ENCODE peak calls at places on chromosomes 16 and 17, in ten cellular contexts. J is right atrium auricular region; E is coronary artery; M is heart left ventricle; T is Peyer's patch; I is GM23248; U is tibial nerve; K is cardiac muscle cell; Y is CD4-positive, CD25-positive, alpha-beta regulatory T cell; Q is body of pancreas. G is an unnamed sample.

GRCh38 chr16:89122322-89122831 is 28.7 kb downstream of the ACSF3 start:
- DNase-seq in E (no peak), T (peak), M (peak), Q (no peak), I (no peak), K (no peak), J (no peak), U (no peak), Y (peak), G (no peak)

GRCh38 chr17:16927641-16928321 is 44.1 kb downstream of the TNFRSF13B start:
- DNase-seq in U (no peak), Y (no peak), Q (no peak), T (peak), I (no peak), M (no peak), E (peak), J (no peak), K (no peak), G (no peak)

GRCh38 chr16:10613771-10614485 is 33.5 kb upstream of the EMP2 start:
- DNase-seq in T (no peak), E (no peak), I (no peak), Q (no peak), U (no peak), J (no peak), K (no peak), M (no peak), Y (no peak), G (no peak)

GRCh38 chr16:48910214-48910613 is 300.2 kb upstream of the N4BP1 start:
- DNase-seq in K (no peak), I (no peak), M (no peak), Y (no peak), Q (no peak), U (no peak), E (no peak), J (no peak), T (no peak), G (no peak)

GRCh38 chr17:46865100-46865499 is 13.7 kb downstream of the WNT9B start:
- DNase-seq in M (no peak), I (peak), T (no peak), E (no peak), Y (no peak), J (no peak), K (peak), Q (no peak), U (no peak), G (no peak)

GRCh38 chr16:84427553-84427952 is 59.2 kb downstream of the ATP2C2 start:
- DNase-seq in Y (no peak), M (no peak), Q (no peak), U (no peak), J (no peak), E (no peak), T (no peak), K (no peak), I (no peak), G (no peak)

GRCh38 chr17:48994548-48995331 is 2.4 kb upstream of the IGF2BP1 start:
- DNase-seq in Y (no peak), E (peak), J (peak), U (no peak), I (no peak), M (no peak), T (no peak), K (no peak), Q (no peak), G (no peak)

GRCh38 chr16:24102120-24102740 is 153.9 kb upstream of the CACNG3 start:
- DNase-seq in E (no peak), I (peak), T (no peak), Y (no peak), Q (no peak), M (no peak), K (no peak), U (no peak), J (no peak), G (peak)

GRCh38 chr16:58507195-58507962 is 7.4 kb downstream of the NDRG4 start:
- DNase-seq in T (peak), I (no peak), E (no peak), Q (no peak), M (no peak), U (no peak), J (no peak), Y (no peak), K (no peak), G (no peak)

GRCh38 chr16:21134053-21134452 is 16.6 kb downstream of the DNAH3 start:
- DNase-seq in I (no peak), U (no peak), M (no peak), Q (no peak), Y (no peak), J (no peak), K (no peak), T (no peak), E (no peak), G (no peak)

GRCh38 chr17:47872019-47872650 is 21.2 kb upstream of the SP6 start:
- DNase-seq in I (peak), E (no peak), T (no peak), M (no peak), K (no peak), Q (no peak), U (no peak), J (no peak), Y (no peak), G (no peak)

GRCh38 chr16:53142823-53143568 is 88.2 kb downstream of the CHD9 start:
- DNase-seq in M (no peak), T (no peak), I (peak), Q (no peak), U (no peak), E (no peak), J (no peak), K (no peak), Y (no peak), G (no peak)

GRCh38 chr16:69324013-69324531 is 6.3 kb downstream of the PDF start:
- DNase-seq in K (no peak), E (no peak), I (no peak), T (peak), Y (no peak), U (peak), Q (peak), J (no peak), M (peak), G (no peak)

GRCh38 chr17:56976941-56977570 is 875 bp upstream of the SCPEP1 start:
- DNase-seq in I (peak), J (peak), K (peak), M (no peak), E (no peak), U (no peak), T (no peak), Y (no peak), Q (no peak), G (no peak)

GRCh38 chr17:51372345-51373004 is 112.1 kb downstream of the UTP18 start:
- DNase-seq in Q (no peak), Y (no peak), E (no peak), U (peak), J (no peak), M (no peak), T (peak), I (peak), K (no peak), G (peak)

GRCh38 chr17:82909322-82909904 is 69.6 kb upstream of the ZNF750 start:
- DNase-seq in J (no peak), Q (peak), E (no peak), I (no peak), T (no peak), M (no peak), Y (peak), U (no peak), K (no peak), G (no peak)

GRCh38 chr17:36937961-36938565 is 788 bp downstream of the LHX1 start:
- DNase-seq in U (no peak), T (no peak), M (no peak), Y (peak), J (no peak), E (no peak), K (peak), I (peak), Q (no peak), G (no peak)

GRCh38 chr16:81703177-81704155 is 75.6 kb upstream of the PLCG2 start:
- DNase-seq in J (no peak), U (no peak), I (peak), T (no peak), E (no peak), Y (no peak), M (no peak), K (no peak), Q (no peak), G (no peak)

GRCh38 chr16:78129349-78129748 is 29.9 kb downstream of the WWOX start:
- DNase-seq in M (no peak), I (no peak), K (no peak), U (no peak), Q (no peak), E (no peak), J (no peak), T (no peak), Y (no peak), G (no peak)

GRCh38 chr16:78317871-78318270 is 218.4 kb downstream of the WWOX start:
- DNase-seq in Y (no peak), J (no peak), E (no peak), M (peak), I (no peak), U (no peak), T (no peak), Q (no peak), K (no peak), G (no peak)

GRCh38 chr17:40110457-40110856 is 10.1 kb upstream of the NR1D1 start:
- DNase-seq in U (peak), M (no peak), Y (no peak), K (no peak), I (peak), T (peak), J (no peak), E (peak), Q (no peak), G (no peak)

GRCh38 chr16:67718668-67719047 is 458 bp downstream of the GFOD2 start:
- DNase-seq in E (no peak), J (no peak), U (no peak), T (no peak), M (no peak), Q (no peak), Y (peak), I (peak), K (no peak), G (no peak)

GRCh38 chr17:58250344-58251011 is 12.1 kb downstream of the LPO start:
- DNase-seq in I (no peak), Y (no peak), Q (no peak), K (no peak), M (no peak), J (peak), E (peak), T (no peak), U (no peak), G (no peak)

GRCh38 chr16:49663081-49664057 is 192.5 kb downstream of the ZNF423 start:
- DNase-seq in T (no peak), K (no peak), I (peak), E (no peak), U (peak), Q (no peak), Y (no peak), M (peak), J (no peak), G (no peak)

GRCh38 chr17:63819585-63820537 is 7.4 kb upstream of the PSMC5 start:
- DNase-seq in Q (no peak), Y (no peak), K (no peak), I (no peak), U (no peak), J (no peak), M (no peak), E (no peak), T (no peak), G (no peak)

GRCh38 chr16:50557046-50557445 is 8.8 kb downstream of the NKD1 start:
- DNase-seq in Y (no peak), E (no peak), Q (no peak), K (no peak), I (no peak), U (no peak), T (no peak), M (no peak), J (no peak), G (no peak)

GRCh38 chr16:59249049-59249448 is 514.9 kb upstream of the GOT2 start:
- DNase-seq in Q (no peak), Y (no peak), U (no peak), I (no peak), K (peak), T (no peak), M (no peak), E (no peak), J (no peak), G (no peak)

GRCh38 chr17:1384881-1385280 is 15.1 kb downstream of the YWHAE start:
- DNase-seq in T (no peak), Y (no peak), K (no peak), J (no peak), I (peak), E (no peak), U (no peak), M (no peak), Q (no peak), G (no peak)

GRCh38 chr16:70696952-70697600 is 11.2 kb upstream of the MTSS2 start:
- DNase-seq in K (no peak), Q (no peak), Y (no peak), M (no peak), T (no peak), I (no peak), E (no peak), J (no peak), U (no peak), G (no peak)

GRCh38 chr17:42233994-42234393 is 39.7 kb upstream of the GHDC start:
- DNase-seq in K (no peak), Y (no peak), J (no peak), Q (no peak), M (no peak), I (no peak), E (no peak), T (no peak), U (no peak), G (no peak)

GRCh38 chr16:968620-969019 is 2.2 kb downstream of the LMF1 start:
- DNase-seq in I (no peak), Y (no peak), K (no peak), U (no peak), J (no peak), E (no peak), M (no peak), T (no peak), Q (no peak), G (no peak)

DNA sequence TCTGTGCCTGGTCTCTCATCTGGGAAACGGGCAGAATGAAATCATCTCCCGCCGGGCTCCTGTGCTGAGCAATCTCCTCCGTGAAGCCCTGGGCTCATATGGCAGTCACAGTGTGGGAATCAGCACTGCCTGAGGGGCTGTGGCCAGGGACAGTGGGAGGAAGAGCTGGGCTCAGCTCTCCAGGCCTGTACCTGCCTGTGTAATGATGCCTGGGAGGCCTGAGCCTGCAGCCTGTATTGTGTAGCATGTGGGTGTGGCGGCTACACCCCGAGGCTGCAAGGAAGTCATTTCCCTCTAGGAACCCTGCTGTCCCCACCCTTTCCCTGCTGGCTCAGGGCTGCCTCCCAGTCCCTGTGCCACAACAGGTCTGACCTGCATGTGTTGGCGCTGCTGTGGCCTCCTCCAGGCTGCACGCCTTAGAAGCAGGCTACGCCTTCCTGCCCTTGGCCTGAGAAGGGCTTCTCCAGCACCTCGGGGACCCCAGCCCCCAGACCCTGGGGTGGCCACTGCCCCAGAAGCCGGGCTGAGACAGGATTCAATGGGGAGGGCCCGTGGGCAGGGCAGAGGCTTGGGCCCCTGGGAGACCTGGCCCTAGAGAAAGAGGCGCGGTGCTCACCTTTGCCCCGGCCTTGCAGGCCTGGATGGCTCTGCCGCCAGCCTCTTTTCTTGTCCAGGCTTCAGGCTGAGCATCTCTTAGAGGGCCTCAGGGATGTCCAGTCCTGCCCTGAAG is 2.1 kb downstream of the ITGB4 start:
- DNase-seq in K (no peak), Y (no peak), I (peak), U (no peak), E (no peak), J (no peak), T (peak), M (peak), Q (peak), G (no peak)
- H3K27ac ChIP-seq in K (no peak), Y (no peak), I (no peak), U (peak), E (no peak), J (peak), T (peak), M (peak), Q (no peak), G (peak)

GRCh38 chr17:43416998-43417891 is 18.5 kb downstream of the ARL4D start:
- DNase-seq in U (no peak), J (peak), K (peak), Y (no peak), T (peak), E (peak), M (peak), Q (no peak), I (peak), G (no peak)
- H3K27ac ChIP-seq in U (peak), J (peak), K (peak), Y (no peak), T (peak), E (peak), M (peak), Q (no peak), I (peak), G (no peak)

GRCh38 chr17:80894726-80895125 is 96.9 kb upstream of the CHMP6 start:
- DNase-seq in I (no peak), K (no peak), M (no peak), Q (no peak), E (no peak), J (no peak), Y (no peak), U (no peak), T (no peak), G (no peak)

GRCh38 chr17:80892019-80892855 is 99.4 kb upstream of the CHMP6 start:
- DNase-seq in I (peak), Y (peak), M (peak), Q (no peak), T (peak), U (peak), J (no peak), K (peak), E (no peak), G (no peak)

GRCh38 chr17:80893604-80894438 is 97.8 kb upstream of the CHMP6 start:
- DNase-seq in I (no peak), T (no peak), E (no peak), M (no peak), K (no peak), Y (no peak), J (no peak), Q (no peak), U (no peak), G (no peak)

GRCh38 chr17:80894439-80894721 is 97.3 kb upstream of the CHMP6 start:
- DNase-seq in M (no peak), I (peak), U (no peak), Y (no peak), Q (no peak), T (no peak), K (no peak), E (no peak), J (no peak), G (no peak)

GRCh38 chr17:80892900-80893603 is 98.6 kb upstream of the CHMP6 start:
- DNase-seq in Y (no peak), J (no peak), M (peak), I (peak), U (no peak), T (no peak), Q (no peak), K (no peak), E (no peak), G (no peak)
- H3K27ac ChIP-seq in Y (peak), J (no peak), M (no peak), I (peak), U (no peak), T (no peak), Q (no peak), K (peak), E (no peak), G (no peak)

GRCh38 chr17:79996291-79996690 is 39.4 kb downstream of the TBC1D16 start:
- DNase-seq in M (no peak), Y (no peak), U (no peak), Q (no peak), E (no peak), T (no peak), J (no peak), K (no peak), I (no peak), G (no peak)
- H3K27ac ChIP-seq in M (no peak), Y (peak), U (no peak), Q (no peak), E (no peak), T (no peak), J (no peak), K (no peak), I (no peak), G (no peak)

GRCh38 chr17:69434164-69434579 is 19.7 kb downstream of the MAP2K6 start:
- DNase-seq in U (no peak), E (no peak), I (no peak), Y (no peak), Q (peak), J (no peak), K (peak), M (no peak), T (no peak), G (no peak)
- H3K27ac ChIP-seq in U (peak), E (no peak), I (no peak), Y (no peak), Q (no peak), J (no peak), K (peak), M (no peak), T (no peak), G (peak)

DNA sequence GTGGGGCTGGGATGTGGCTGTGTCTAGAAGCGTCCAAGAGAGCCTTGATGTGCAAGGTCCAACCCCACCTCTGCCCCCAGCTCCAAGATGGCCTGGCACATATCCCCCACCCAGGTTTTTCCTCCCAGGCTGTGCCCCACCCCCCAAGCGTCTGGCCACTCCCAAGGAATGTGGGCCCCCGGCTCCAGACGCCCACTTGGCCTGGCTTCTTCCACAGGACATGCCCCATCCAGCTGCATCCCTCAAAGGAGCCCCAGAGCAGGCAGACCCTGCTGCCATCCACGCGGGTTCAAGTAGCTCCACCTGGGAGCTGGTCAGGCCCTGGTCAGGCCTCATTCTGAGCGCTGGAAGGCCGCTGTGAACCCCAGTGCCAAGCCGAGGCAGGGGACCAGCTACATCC is 3.2 kb downstream of the CAMKK1 start:
- DNase-seq in U (no peak), Q (no peak), I (no peak), M (no peak), Y (no peak), K (no peak), T (no peak), E (no peak), J (no peak), G (no peak)
- H3K27ac ChIP-seq in U (peak), Q (no peak), I (peak), M (peak), Y (no peak), K (no peak), T (peak), E (peak), J (peak), G (no peak)

GRCh38 chr17:76528156-76528527 is 9.4 kb downstream of the CYGB start:
- DNase-seq in Q (no peak), Y (no peak), I (no peak), J (no peak), T (no peak), K (no peak), E (no peak), M (no peak), U (no peak), G (no peak)
- H3K27ac ChIP-seq in Q (peak), Y (peak), I (peak), J (peak), T (peak), K (no peak), E (peak), M (peak), U (peak), G (peak)

DNA sequence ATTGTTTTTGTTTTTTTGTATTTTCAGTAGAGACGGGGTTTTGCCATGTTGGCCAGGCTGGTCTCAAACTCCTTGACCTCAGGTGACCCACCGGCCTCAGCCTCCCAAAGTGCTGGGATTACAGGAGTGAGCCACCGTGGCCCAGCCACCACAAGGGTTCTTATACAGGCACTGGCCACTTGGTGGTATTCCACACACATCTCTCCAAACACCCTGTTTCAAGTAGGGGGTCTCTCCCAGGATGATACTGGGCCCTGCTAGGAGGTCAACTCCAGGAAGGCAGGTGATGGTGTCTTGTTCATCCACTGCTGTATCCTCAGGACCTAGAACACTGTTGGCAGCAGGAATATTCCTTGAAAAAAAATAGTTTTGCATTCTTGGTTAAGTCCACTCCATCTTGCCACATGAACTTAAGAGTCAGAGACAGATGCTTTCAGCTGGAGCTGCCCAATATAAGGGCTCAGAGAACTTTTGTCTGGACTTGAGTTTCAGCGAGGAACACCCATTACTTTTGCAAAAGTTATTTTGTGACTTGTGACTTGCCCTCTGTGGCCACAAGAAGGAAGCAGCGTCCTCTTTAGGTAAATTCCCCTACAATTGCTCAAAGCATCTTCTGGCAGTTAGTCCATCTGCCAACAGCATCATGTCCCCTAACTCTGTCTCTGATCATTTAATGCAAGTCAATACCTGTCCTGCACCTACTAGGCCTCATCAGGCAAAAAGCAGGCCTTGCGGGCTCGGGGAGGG is 7.4 kb upstream of the EEF2K start:
- DNase-seq in T (no peak), K (no peak), I (peak), M (no peak), J (no peak), Y (no peak), U (no peak), Q (no peak), E (no peak), G (no peak)
- H3K27ac ChIP-seq in T (no peak), K (no peak), I (peak), M (peak), J (peak), Y (no peak), U (peak), Q (no peak), E (peak), G (no peak)

G was measured in substantia nigra.